ENCODE peak calls at places on chromosomes 1 and 21, in eight cellular contexts. One of them, this sample, is unnamed.

GRCh38 chr1:230825804-230826160 is 42.5 kb downstream of the C1orf198 start:
- DNase-seq in upper lobe of right lung: no peak
- DNase-seq in GM13976: no peak
- DNase-seq in neural crest cell: no peak
- DNase-seq in GM12865: no peak
- DNase-seq in cardiac muscle cell: no peak
- DNase-seq in AG04450: no peak
- DNase-seq in activated CD8-positive, alpha-beta T cell treated with anti-CD3 and anti-CD28 coated beads for 36 hours: no peak
- DNase-seq in this sample: no peak

GRCh38 chr1:202553560-202554038 is 156.7 kb downstream of the SYT2 start:
- DNase-seq in upper lobe of right lung: no peak
- DNase-seq in GM13976: no peak
- DNase-seq in neural crest cell: no peak
- DNase-seq in GM12865: peak; percentile 44
- DNase-seq in cardiac muscle cell: peak; percentile 89
- DNase-seq in AG04450: no peak
- DNase-seq in activated CD8-positive, alpha-beta T cell treated with anti-CD3 and anti-CD28 coated beads for 36 hours: no peak
- DNase-seq in this sample: no peak

GRCh38 chr1:160095382-160096105 is 2.9 kb downstream of the IGSF8 start:
- DNase-seq in upper lobe of right lung: peak; percentile 54
- DNase-seq in GM13976: no peak
- DNase-seq in neural crest cell: no peak
- DNase-seq in GM12865: no peak
- DNase-seq in cardiac muscle cell: no peak
- DNase-seq in AG04450: no peak
- DNase-seq in activated CD8-positive, alpha-beta T cell treated with anti-CD3 and anti-CD28 coated beads for 36 hours: no peak
- DNase-seq in this sample: no peak

GRCh38 chr1:43344267-43344666 is 6.6 kb downstream of the MPL start:
- DNase-seq in upper lobe of right lung: peak; percentile 8
- DNase-seq in GM13976: no peak
- DNase-seq in neural crest cell: no peak
- DNase-seq in GM12865: no peak
- DNase-seq in cardiac muscle cell: no peak
- DNase-seq in AG04450: no peak
- DNase-seq in activated CD8-positive, alpha-beta T cell treated with anti-CD3 and anti-CD28 coated beads for 36 hours: no peak
- DNase-seq in this sample: no peak

GRCh38 chr1:150420560-150421265 is 56.8 kb downstream of the RPRD2 start:
- DNase-seq in upper lobe of right lung: no peak
- DNase-seq in GM13976: no peak
- DNase-seq in neural crest cell: no peak
- DNase-seq in GM12865: no peak
- DNase-seq in cardiac muscle cell: peak; percentile 54
- DNase-seq in AG04450: no peak
- DNase-seq in activated CD8-positive, alpha-beta T cell treated with anti-CD3 and anti-CD28 coated beads for 36 hours: no peak
- DNase-seq in this sample: no peak

GRCh38 chr1:33709780-33710713 is 153.8 kb upstream of the HMGB4 start:
- DNase-seq in upper lobe of right lung: no peak
- DNase-seq in GM13976: no peak
- DNase-seq in neural crest cell: no peak
- DNase-seq in GM12865: no peak
- DNase-seq in cardiac muscle cell: no peak
- DNase-seq in AG04450: no peak
- DNase-seq in activated CD8-positive, alpha-beta T cell treated with anti-CD3 and anti-CD28 coated beads for 36 hours: no peak
- DNase-seq in this sample: no peak

GRCh38 chr1:243254233-243254926 is 701 bp downstream of the CEP170 start:
- DNase-seq in upper lobe of right lung: peak; percentile 89
- DNase-seq in GM13976: peak; percentile 63
- DNase-seq in neural crest cell: peak; percentile 26
- DNase-seq in GM12865: peak; percentile 78
- DNase-seq in cardiac muscle cell: peak; percentile 73
- DNase-seq in AG04450: no peak
- DNase-seq in activated CD8-positive, alpha-beta T cell treated with anti-CD3 and anti-CD28 coated beads for 36 hours: peak; percentile 79
- DNase-seq in this sample: peak; percentile 59

GRCh38 chr1:81125672-81126071 is 675.1 kb upstream of the ADGRL2 start:
- DNase-seq in upper lobe of right lung: no peak
- DNase-seq in GM13976: no peak
- DNase-seq in neural crest cell: no peak
- DNase-seq in GM12865: no peak
- DNase-seq in cardiac muscle cell: no peak
- DNase-seq in AG04450: peak; percentile 82
- DNase-seq in activated CD8-positive, alpha-beta T cell treated with anti-CD3 and anti-CD28 coated beads for 36 hours: no peak
- DNase-seq in this sample: no peak

GRCh38 chr1:225768662-225769426 is 8.8 kb upstream of the SRP9 start:
- DNase-seq in upper lobe of right lung: no peak
- DNase-seq in GM13976: no peak
- DNase-seq in neural crest cell: no peak
- DNase-seq in GM12865: no peak
- DNase-seq in cardiac muscle cell: no peak
- DNase-seq in AG04450: no peak
- DNase-seq in activated CD8-positive, alpha-beta T cell treated with anti-CD3 and anti-CD28 coated beads for 36 hours: no peak
- DNase-seq in this sample: no peak

GRCh38 chr1:211352985-211353515 is 26.4 kb downstream of the TRAF5 start:
- DNase-seq in upper lobe of right lung: no peak
- DNase-seq in GM13976: peak; percentile 69
- DNase-seq in neural crest cell: no peak
- DNase-seq in GM12865: peak; percentile 78
- DNase-seq in cardiac muscle cell: peak; percentile 21
- DNase-seq in AG04450: no peak
- DNase-seq in activated CD8-positive, alpha-beta T cell treated with anti-CD3 and anti-CD28 coated beads for 36 hours: peak; percentile 74
- DNase-seq in this sample: peak; percentile 62

GRCh38 chr1:198316681-198317080 is 159.9 kb downstream of the NEK7 start:
- DNase-seq in upper lobe of right lung: no peak
- DNase-seq in GM13976: no peak
- DNase-seq in neural crest cell: no peak
- DNase-seq in GM12865: no peak
- DNase-seq in cardiac muscle cell: no peak
- DNase-seq in AG04450: no peak
- DNase-seq in activated CD8-positive, alpha-beta T cell treated with anti-CD3 and anti-CD28 coated beads for 36 hours: no peak
- DNase-seq in this sample: no peak

GRCh38 chr1:90405726-90406125 is 311.4 kb downstream of the BARHL2 start:
- DNase-seq in upper lobe of right lung: no peak
- DNase-seq in GM13976: no peak
- DNase-seq in neural crest cell: no peak
- DNase-seq in GM12865: no peak
- DNase-seq in cardiac muscle cell: no peak
- DNase-seq in AG04450: no peak
- DNase-seq in activated CD8-positive, alpha-beta T cell treated with anti-CD3 and anti-CD28 coated beads for 36 hours: no peak
- DNase-seq in this sample: no peak

GRCh38 chr1:30008998-30009657 is 714.3 kb downstream of the MATN1 start:
- DNase-seq in upper lobe of right lung: no peak
- DNase-seq in GM13976: no peak
- DNase-seq in neural crest cell: no peak
- DNase-seq in GM12865: no peak
- DNase-seq in cardiac muscle cell: peak; percentile 11
- DNase-seq in AG04450: no peak
- DNase-seq in activated CD8-positive, alpha-beta T cell treated with anti-CD3 and anti-CD28 coated beads for 36 hours: no peak
- DNase-seq in this sample: no peak

GRCh38 chr1:108877858-108878257 is 1.1 kb downstream of the GPSM2 start:
- DNase-seq in upper lobe of right lung: no peak
- DNase-seq in GM13976: no peak
- DNase-seq in neural crest cell: no peak
- DNase-seq in GM12865: no peak
- DNase-seq in cardiac muscle cell: peak; percentile 21
- DNase-seq in AG04450: no peak
- DNase-seq in activated CD8-positive, alpha-beta T cell treated with anti-CD3 and anti-CD28 coated beads for 36 hours: no peak
- DNase-seq in this sample: peak; percentile 24

GRCh38 chr1:10074059-10074854 is 41.5 kb downstream of the UBE4B start:
- DNase-seq in upper lobe of right lung: peak; percentile 68
- DNase-seq in GM13976: peak; percentile 71
- DNase-seq in neural crest cell: no peak
- DNase-seq in GM12865: peak; percentile 64
- DNase-seq in cardiac muscle cell: peak; percentile 93
- DNase-seq in AG04450: peak; percentile 83
- DNase-seq in activated CD8-positive, alpha-beta T cell treated with anti-CD3 and anti-CD28 coated beads for 36 hours: peak; percentile 89
- DNase-seq in this sample: peak; percentile 76

GRCh38 chr21:30072496-30072895 is 94.1 kb downstream of the CLDN17 start:
- DNase-seq in upper lobe of right lung: no peak
- DNase-seq in GM13976: no peak
- DNase-seq in neural crest cell: peak; percentile 2
- DNase-seq in GM12865: peak; percentile 7
- DNase-seq in cardiac muscle cell: peak; percentile 50
- DNase-seq in AG04450: no peak
- DNase-seq in activated CD8-positive, alpha-beta T cell treated with anti-CD3 and anti-CD28 coated beads for 36 hours: peak; percentile 14
- DNase-seq in this sample: no peak

GRCh38 chr1:217506878-217507277 is 124.0 kb downstream of the GPATCH2 start:
- DNase-seq in upper lobe of right lung: no peak
- DNase-seq in GM13976: no peak
- DNase-seq in neural crest cell: no peak
- DNase-seq in GM12865: no peak
- DNase-seq in cardiac muscle cell: no peak
- DNase-seq in AG04450: no peak
- DNase-seq in activated CD8-positive, alpha-beta T cell treated with anti-CD3 and anti-CD28 coated beads for 36 hours: no peak
- DNase-seq in this sample: no peak

GRCh38 chr21:14290584-14290983 is 74.6 kb downstream of the RBM11 start:
- DNase-seq in upper lobe of right lung: no peak
- DNase-seq in GM13976: no peak
- DNase-seq in neural crest cell: no peak
- DNase-seq in GM12865: no peak
- DNase-seq in cardiac muscle cell: no peak
- DNase-seq in AG04450: no peak
- DNase-seq in activated CD8-positive, alpha-beta T cell treated with anti-CD3 and anti-CD28 coated beads for 36 hours: no peak
- DNase-seq in this sample: no peak

GRCh38 chr1:54193453-54193852 is 6.4 kb downstream of the CYB5RL start:
- DNase-seq in upper lobe of right lung: no peak
- DNase-seq in GM13976: no peak
- DNase-seq in neural crest cell: no peak
- DNase-seq in GM12865: no peak
- DNase-seq in cardiac muscle cell: no peak
- DNase-seq in AG04450: no peak
- DNase-seq in activated CD8-positive, alpha-beta T cell treated with anti-CD3 and anti-CD28 coated beads for 36 hours: no peak
- DNase-seq in this sample: no peak
- TF ChIP-seq CTCF in upper lobe of right lung: no peak
- TF ChIP-seq CTCF in GM13976: no peak
- TF ChIP-seq CTCF in neural crest cell: no peak
- TF ChIP-seq CTCF in GM12865: no peak
- TF ChIP-seq CTCF in cardiac muscle cell: no peak
- TF ChIP-seq CTCF in AG04450: no peak
- TF ChIP-seq CTCF in activated CD8-positive, alpha-beta T cell treated with anti-CD3 and anti-CD28 coated beads for 36 hours: no peak
- TF ChIP-seq CTCF in this sample: no peak

DNA sequence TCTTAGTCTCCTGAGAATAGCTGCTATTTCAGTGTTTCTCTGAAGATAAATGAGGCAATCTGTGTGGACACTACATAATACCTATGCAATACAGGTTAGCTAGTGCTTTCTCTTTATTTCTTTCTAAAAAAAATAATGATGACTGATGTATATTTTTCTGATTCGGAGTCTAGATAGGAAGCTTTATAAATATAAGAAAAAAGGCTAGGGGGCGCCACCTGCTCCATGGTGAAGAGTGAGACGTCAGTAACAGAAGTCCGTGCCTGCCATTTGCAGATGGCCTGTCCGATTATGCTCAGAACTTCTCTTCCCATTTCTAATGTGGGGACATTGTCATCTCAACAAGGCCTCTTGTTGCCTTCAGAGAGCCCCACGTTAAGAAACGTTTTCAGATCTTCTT is 26.4 kb downstream of the QSOX1 start:
- DNase-seq in upper lobe of right lung: peak; percentile 16
- DNase-seq in GM13976: no peak
- DNase-seq in neural crest cell: peak; percentile 49
- DNase-seq in GM12865: no peak
- DNase-seq in cardiac muscle cell: no peak
- DNase-seq in AG04450: no peak
- DNase-seq in activated CD8-positive, alpha-beta T cell treated with anti-CD3 and anti-CD28 coated beads for 36 hours: peak; percentile 65
- DNase-seq in this sample: no peak
- TF ChIP-seq CTCF in upper lobe of right lung: peak; percentile 39
- TF ChIP-seq CTCF in GM13976: no peak
- TF ChIP-seq CTCF in neural crest cell: peak; percentile 61
- TF ChIP-seq CTCF in GM12865: peak; percentile 16
- TF ChIP-seq CTCF in cardiac muscle cell: peak; percentile 38
- TF ChIP-seq CTCF in AG04450: peak; percentile 43
- TF ChIP-seq CTCF in activated CD8-positive, alpha-beta T cell treated with anti-CD3 and anti-CD28 coated beads for 36 hours: peak; percentile 57
- TF ChIP-seq CTCF in this sample: no peak

DNA sequence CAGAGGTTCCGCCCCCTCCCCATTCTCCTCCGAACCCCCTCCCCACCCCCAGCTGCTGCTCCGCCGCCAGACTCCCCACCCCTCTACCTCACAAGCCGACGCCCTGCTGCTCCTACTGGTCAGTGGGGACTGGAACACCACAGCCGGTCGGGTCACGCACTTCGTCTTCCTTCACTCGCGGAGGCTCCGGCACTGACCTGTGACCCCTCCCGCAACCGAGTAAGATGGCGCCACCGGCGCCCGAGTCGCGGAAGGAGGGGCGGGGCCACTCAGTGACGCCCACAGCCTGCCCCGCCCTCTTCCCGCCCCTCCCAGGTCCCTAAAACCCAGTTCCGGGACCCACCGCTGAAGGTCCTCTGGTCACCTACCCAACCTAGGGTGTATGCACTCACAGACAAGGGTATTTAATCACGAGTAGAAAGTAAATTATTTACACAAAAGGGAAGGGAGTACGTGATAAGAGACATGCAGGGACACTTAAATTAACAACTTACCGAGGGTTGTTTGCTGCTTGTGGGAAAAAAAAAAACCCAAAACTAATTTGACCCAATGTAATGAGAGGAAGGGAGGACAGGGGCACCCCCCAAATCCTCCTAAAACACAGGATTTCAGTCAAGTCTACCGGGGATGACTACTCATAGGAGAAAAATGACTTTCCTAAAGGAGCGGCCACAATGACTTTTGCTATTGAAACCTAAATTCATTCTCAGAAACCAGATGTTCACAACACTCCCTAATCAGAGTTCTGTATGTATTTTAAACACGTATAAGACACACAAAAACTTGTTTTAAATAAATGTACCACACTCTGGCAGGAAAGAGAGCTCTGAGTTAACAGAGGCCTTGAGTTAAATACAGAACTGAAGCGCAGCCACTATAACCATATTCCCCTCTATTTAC is at the start of gene RIT1:
- DNase-seq in upper lobe of right lung: peak; percentile 94
- DNase-seq in GM13976: peak; percentile 93
- DNase-seq in neural crest cell: peak; percentile 73
- DNase-seq in GM12865: peak; percentile 92
- DNase-seq in cardiac muscle cell: peak; percentile 81
- DNase-seq in AG04450: no peak
- DNase-seq in activated CD8-positive, alpha-beta T cell treated with anti-CD3 and anti-CD28 coated beads for 36 hours: peak; percentile 92
- DNase-seq in this sample: peak; percentile 88
- TF ChIP-seq CTCF in upper lobe of right lung: peak; percentile 12
- TF ChIP-seq CTCF in GM13976: no peak
- TF ChIP-seq CTCF in neural crest cell: peak; percentile 38
- TF ChIP-seq CTCF in GM12865: no peak
- TF ChIP-seq CTCF in cardiac muscle cell: no peak
- TF ChIP-seq CTCF in AG04450: peak; percentile 23
- TF ChIP-seq CTCF in activated CD8-positive, alpha-beta T cell treated with anti-CD3 and anti-CD28 coated beads for 36 hours: peak; percentile 9
- TF ChIP-seq CTCF in this sample: no peak

GRCh38 chr1:223203011-223203410 is 60.0 kb upstream of the TLR5 start:
- DNase-seq in upper lobe of right lung: no peak
- DNase-seq in GM13976: no peak
- DNase-seq in neural crest cell: no peak
- DNase-seq in GM12865: no peak
- DNase-seq in cardiac muscle cell: no peak
- DNase-seq in AG04450: no peak
- DNase-seq in activated CD8-positive, alpha-beta T cell treated with anti-CD3 and anti-CD28 coated beads for 36 hours: no peak
- DNase-seq in this sample: no peak
- TF ChIP-seq CTCF in upper lobe of right lung: no peak
- TF ChIP-seq CTCF in GM13976: no peak
- TF ChIP-seq CTCF in neural crest cell: no peak
- TF ChIP-seq CTCF in GM12865: no peak
- TF ChIP-seq CTCF in cardiac muscle cell: no peak
- TF ChIP-seq CTCF in AG04450: no peak
- TF ChIP-seq CTCF in activated CD8-positive, alpha-beta T cell treated with anti-CD3 and anti-CD28 coated beads for 36 hours: no peak
- TF ChIP-seq CTCF in this sample: no peak

This sample was measured in GM20000.